ENCODE peak calls at places on chromosomes 4 and X, in four cellular contexts. M is mesendoderm, F is IMR-90, O is H9. R is an unnamed sample.
A peak's percentile ranks its signal among the peaks of the same experiment; 100 is the strongest.

GRCh38 chrX:105063743-105064142 is 156.8 kb downstream of the TEX13A start:
- DNase-seq in M (peak; percentile 42), F (no peak), O (peak; percentile 36), R (no peak)

GRCh38 chr4:90165883-90166282 is 38.7 kb downstream of the CCSER1 start:
- DNase-seq in M (no peak), F (no peak), O (no peak), R (no peak)

GRCh38 chr4:95178938-95179337 is 369.8 kb downstream of the UNC5C start:
- DNase-seq in M (no peak), F (no peak), O (no peak), R (no peak)

GRCh38 chr4:25552580-25553271 is 102.9 kb upstream of the SLC34A2 start:
- DNase-seq in M (peak; percentile 22), F (no peak), O (no peak), R (no peak)

GRCh38 chr4:118814901-118815300 is 21.0 kb downstream of the SEC24D start:
- DNase-seq in M (no peak), F (no peak), O (no peak), R (no peak)

GRCh38 chr4:6250235-6250983 is 19.2 kb upstream of the WFS1 start:
- DNase-seq in M (peak; percentile 86), F (peak; percentile 59), O (peak; percentile 75), R (peak; percentile 62)

GRCh38 chrX:68693481-68694410 is 46.3 kb downstream of the STARD8 start:
- DNase-seq in M (peak; percentile 89), F (peak; percentile 50), O (peak; percentile 90), R (no peak)

GRCh38 chrX:124441971-124442370 is 95.6 kb downstream of the SH2D1A start:
- DNase-seq in M (no peak), F (no peak), O (no peak), R (no peak)

GRCh38 chr4:87219648-87220093 is 747 bp downstream of the KLHL8 start:
- DNase-seq in M (peak; percentile 37), F (peak; percentile 33), O (peak; percentile 38), R (no peak)

GRCh38 chrX:68807818-68808217 is 21.0 kb upstream of the EFNB1 start:
- DNase-seq in M (peak; percentile 58), F (no peak), O (no peak), R (no peak)

GRCh38 chrX:130091976-130092522 is 18.2 kb downstream of the ELF4 start:
- DNase-seq in M (peak; percentile 70), F (no peak), O (peak; percentile 47), R (no peak)

GRCh38 chrX:106917830-106918500 is 2.2 kb upstream of the CLDN2 start:
- DNase-seq in M (no peak), F (peak; percentile 71), O (no peak), R (no peak)

GRCh38 chr4:8355306-8355705 is 85.2 kb downstream of the ACOX3 start:
- DNase-seq in M (no peak), F (peak; percentile 16), O (no peak), R (no peak)

GRCh38 chr4:114208747-114209146 is 229.3 kb upstream of the ARSJ start:
- DNase-seq in M (no peak), F (peak; percentile 46), O (no peak), R (no peak)

GRCh38 chr4:165763640-165764039 is 109.4 kb upstream of the TLL1 start:
- DNase-seq in M (no peak), F (no peak), O (no peak), R (no peak)

GRCh38 chrX:115892056-115892708 is 278.4 kb upstream of the AGTR2 start:
- DNase-seq in M (no peak), F (no peak), O (no peak), R (peak; percentile 20)

GRCh38 chr4:78656968-78657445 is 105.4 kb downstream of the ANXA3 start:
- DNase-seq in M (no peak), F (no peak), O (no peak), R (no peak)

GRCh38 chr4:130306566-130306965 is 1210.6 kb downstream of the C4orf33 start:
- DNase-seq in M (peak; percentile 57), F (no peak), O (peak; percentile 63), R (peak; percentile 74)

GRCh38 chr4:159160242-159160641 is 57.4 kb downstream of the RAPGEF2 start:
- DNase-seq in M (no peak), F (no peak), O (no peak), R (no peak)

GRCh38 chr4:73468170-73468569 is 13.4 kb upstream of the AFM start:
- DNase-seq in M (no peak), F (no peak), O (no peak), R (no peak)

GRCh38 chrX:78327370-78328048 is at the start of gene CYSLTR1:
- DNase-seq in M (no peak), F (no peak), O (no peak), R (no peak)

GRCh38 chr4:128635141-128635911 is 174.2 kb upstream of the JADE1 start:
- DNase-seq in M (peak; percentile 82), F (peak; percentile 55), O (no peak), R (peak; percentile 42)

GRCh38 chr4:85113706-85114105 is 147.2 kb upstream of the WDFY3 start:
- DNase-seq in M (no peak), F (no peak), O (no peak), R (no peak)

GRCh38 chr4:26985836-26986235 is 125.2 kb downstream of the STIM2 start:
- DNase-seq in M (no peak), F (no peak), O (no peak), R (no peak)

GRCh38 chr4:156568041-156568440 is 403.6 kb downstream of the PDGFC start:
- DNase-seq in M (peak; percentile 26), F (peak; percentile 59), O (no peak), R (no peak)

GRCh38 chr4:10534820-10535219 is 77.6 kb upstream of the ZNF518B start:
- DNase-seq in M (no peak), F (no peak), O (no peak), R (no peak)

GRCh38 chr4:72779256-72779655 is 210.2 kb upstream of the ADAMTS3 start:
- DNase-seq in M (no peak), F (no peak), O (no peak), R (no peak)

GRCh38 chr4:8351931-8352367 is 82.4 kb downstream of the HTRA3 start:
- DNase-seq in M (no peak), F (peak; percentile 39), O (no peak), R (no peak)

GRCh38 chr4:162239992-162240769 is 76.4 kb upstream of the FSTL5 start:
- DNase-seq in M (no peak), F (no peak), O (no peak), R (no peak)

GRCh38 chr4:170769857-170770256 is 680.1 kb upstream of the AADAT start:
- DNase-seq in M (no peak), F (no peak), O (no peak), R (no peak)

DNA sequence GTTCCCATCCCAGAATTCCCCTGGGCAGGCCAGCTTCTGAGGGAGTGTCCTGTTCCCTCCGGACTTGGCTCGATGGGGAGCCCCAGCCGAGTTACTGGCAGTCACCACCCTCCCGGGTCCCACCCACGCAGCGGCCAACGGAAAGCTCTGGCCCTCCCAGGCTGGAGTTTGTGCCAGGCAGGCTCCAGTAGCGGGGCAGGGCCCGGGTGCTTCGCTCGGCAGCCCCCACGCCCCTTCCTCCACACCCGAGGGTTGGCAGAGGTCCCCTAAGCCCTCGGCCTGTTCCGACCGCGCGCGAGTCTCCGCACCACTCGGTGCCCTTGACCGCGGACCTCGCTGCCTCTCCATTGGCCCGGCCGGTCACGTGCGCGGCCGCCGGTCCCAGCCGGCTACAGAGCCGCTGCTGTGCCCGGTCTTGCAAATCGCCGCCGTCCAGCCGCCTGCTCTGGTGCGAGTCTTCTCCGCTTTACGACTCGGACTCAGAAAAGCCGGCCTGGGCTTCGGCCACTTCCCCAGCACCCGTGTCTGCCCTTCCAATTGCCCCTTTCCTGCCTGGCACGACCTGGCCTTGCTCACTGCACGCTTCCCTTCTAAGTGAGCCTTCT is 20.8 kb upstream of the MTM1 start:
- DNase-seq in M (peak; percentile 61), F (no peak), O (peak; percentile 63), R (no peak)
- H2BK15ac ChIP-seq in M (no peak overlapping the region), F (no peak overlapping the region), O (no peak overlapping the region), R (peak overlapping the region; percentile 61)

DNA sequence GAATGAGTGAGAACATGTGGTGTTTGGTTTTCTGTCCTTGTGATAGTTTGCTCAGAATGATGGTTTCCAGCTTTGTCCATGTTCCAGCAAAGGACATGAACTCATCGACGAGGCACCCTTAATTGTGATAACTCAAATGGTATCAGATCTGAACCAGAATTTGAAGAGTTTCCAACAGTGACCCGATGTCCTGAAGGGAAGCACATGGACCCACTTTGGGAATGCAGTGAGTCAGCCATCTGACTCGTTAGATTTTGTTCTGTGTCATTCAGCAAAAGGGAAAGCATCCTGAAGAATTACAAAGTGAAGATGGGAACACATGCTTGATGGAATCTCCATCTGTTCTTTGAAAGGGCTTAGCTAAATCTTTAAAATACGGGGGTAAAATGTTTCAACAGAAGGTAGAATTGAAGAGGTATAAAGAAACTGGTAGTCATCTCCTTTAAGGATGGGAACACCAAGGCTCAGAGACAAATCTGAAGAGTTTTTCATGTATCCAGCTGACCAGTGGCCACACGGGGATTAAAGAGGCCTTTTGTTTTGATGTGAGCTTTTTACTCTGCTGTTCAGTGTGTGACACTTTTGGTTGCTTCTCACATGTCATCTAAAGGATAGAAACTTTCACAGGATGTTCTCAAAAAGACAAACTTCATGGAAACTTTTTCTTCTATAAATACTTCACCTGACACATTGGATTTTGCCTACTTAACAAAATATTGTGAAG is 393.8 kb downstream of the INPP4B start:
- DNase-seq in M (no peak), F (peak; percentile 50), O (no peak), R (no peak)
- H2BK15ac ChIP-seq in M (no peak overlapping the region), F (no peak overlapping the region), O (no peak overlapping the region), R (no peak overlapping the region)

GRCh38 chr4:3285558-3286334 is 7.1 kb upstream of the RGS12 start:
- DNase-seq in M (peak; percentile 6), F (peak; percentile 32), O (peak; percentile 30), R (peak; percentile 46)
- H2BK15ac ChIP-seq in M (no peak overlapping the region), F (no peak overlapping the region), O (no peak overlapping the region), R (no peak overlapping the region)

GRCh38 chr4:2698504-2698903 is 57.6 kb downstream of the TNIP2 start:
- DNase-seq in M (no peak), F (no peak), O (no peak), R (no peak)
- H2BK15ac ChIP-seq in M (no peak overlapping the region), F (no peak overlapping the region), O (no peak overlapping the region), R (no peak overlapping the region)

DNA sequence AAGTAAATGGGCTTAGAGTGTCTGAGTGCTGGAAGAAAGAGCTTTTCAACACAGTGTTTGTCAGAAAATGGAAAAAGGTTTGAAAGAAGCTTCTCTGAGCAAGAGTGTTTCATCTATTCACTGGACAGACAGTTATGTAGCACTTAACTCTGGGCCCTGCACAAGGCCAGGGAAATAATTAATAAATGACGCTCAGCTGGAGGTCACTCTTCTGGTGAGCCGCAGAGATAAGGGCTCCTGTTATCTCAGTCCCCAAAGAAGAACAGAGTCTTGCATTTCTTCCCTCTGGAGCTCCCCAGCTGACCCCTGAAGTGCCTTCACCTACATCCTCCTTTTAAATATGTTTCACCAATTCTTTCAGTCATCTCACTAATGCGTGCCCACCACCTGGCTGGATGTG is 90.4 kb downstream of the SLC16A2 start:
- DNase-seq in M (no peak), F (no peak), O (no peak), R (no peak)
- H2BK15ac ChIP-seq in M (no peak overlapping the region), F (no peak overlapping the region), O (no peak overlapping the region), R (no peak overlapping the region)

GRCh38 chr4:1346781-1347409 is at the start of gene UVSSA:
- DNase-seq in M (peak; percentile 100), F (peak; percentile 99), O (peak; percentile 100), R (peak; percentile 99)
- H2BK15ac ChIP-seq in M (no peak within 1 kb of the TSS), F (no peak within 1 kb of the TSS), O (no peak within 1 kb of the TSS), R (no peak within 1 kb of the TSS)

R was measured in H1.